ENCODE peak calls at places on chromosomes 11 and 22, in four cellular contexts. One of them, this sample, is unnamed.

GRCh38 chr22:19599626-19600243 is 75.5 kb upstream of the CLDN5 start:
- DNase-seq in mesendoderm: no peak
- DNase-seq in H9: no peak
- DNase-seq in neuronal stem cell: no peak
- DNase-seq in this sample: no peak

GRCh38 chr11:11435673-11436072 is 82.6 kb upstream of the CSNK2A3 start:
- DNase-seq in mesendoderm: no peak
- DNase-seq in H9: no peak
- DNase-seq in neuronal stem cell: peak; percentile 27
- DNase-seq in this sample: no peak

GRCh38 chr11:108525161-108525560 is 27.0 kb upstream of the POGLUT3 start:
- DNase-seq in mesendoderm: no peak
- DNase-seq in H9: no peak
- DNase-seq in neuronal stem cell: no peak
- DNase-seq in this sample: no peak

GRCh38 chr11:37371346-37371970 is 773.4 kb upstream of the RAG2 start:
- DNase-seq in mesendoderm: no peak
- DNase-seq in H9: no peak
- DNase-seq in neuronal stem cell: no peak
- DNase-seq in this sample: no peak

GRCh38 chr11:106495046-106495445 is 417.6 kb downstream of the AASDHPPT start:
- DNase-seq in mesendoderm: no peak
- DNase-seq in H9: no peak
- DNase-seq in neuronal stem cell: no peak
- DNase-seq in this sample: peak; percentile 39

GRCh38 chr11:132632641-132633124 is 899.6 kb downstream of the OPCML start:
- DNase-seq in mesendoderm: peak; percentile 49
- DNase-seq in H9: no peak
- DNase-seq in neuronal stem cell: no peak
- DNase-seq in this sample: peak; percentile 5

GRCh38 chr11:2588809-2589537 is 110.8 kb downstream of the KCNQ1OT1 start:
- DNase-seq in mesendoderm: no peak
- DNase-seq in H9: no peak
- DNase-seq in neuronal stem cell: no peak
- DNase-seq in this sample: no peak

GRCh38 chr11:86940122-86940777 is 14.9 kb downstream of the FZD4 start:
- DNase-seq in mesendoderm: peak; percentile 73
- DNase-seq in H9: no peak
- DNase-seq in neuronal stem cell: no peak
- DNase-seq in this sample: no peak

GRCh38 chr11:45982656-45983470 is 60.4 kb downstream of the LARGE2 start:
- DNase-seq in mesendoderm: peak; percentile 98
- DNase-seq in H9: peak; percentile 87
- DNase-seq in neuronal stem cell: peak; percentile 42
- DNase-seq in this sample: peak; percentile 42

GRCh38 chr11:131840542-131840941 is 470.1 kb downstream of the NTM start:
- DNase-seq in mesendoderm: no peak
- DNase-seq in H9: no peak
- DNase-seq in neuronal stem cell: no peak
- DNase-seq in this sample: no peak

GRCh38 chr11:113526521-113526920 is 51.3 kb upstream of the DRD2 start:
- DNase-seq in mesendoderm: no peak
- DNase-seq in H9: no peak
- DNase-seq in neuronal stem cell: no peak
- DNase-seq in this sample: no peak

GRCh38 chr22:28072066-28072465 is 153.0 kb upstream of the PITPNB start:
- DNase-seq in mesendoderm: no peak
- DNase-seq in H9: no peak
- DNase-seq in neuronal stem cell: no peak
- DNase-seq in this sample: no peak

GRCh38 chr22:28246392-28246791 is 327.3 kb upstream of the PITPNB start:
- DNase-seq in mesendoderm: peak; percentile 72
- DNase-seq in H9: no peak
- DNase-seq in neuronal stem cell: no peak
- DNase-seq in this sample: no peak

GRCh38 chr11:17923213-17923612 is 89.6 kb downstream of the SERGEF start:
- DNase-seq in mesendoderm: peak; percentile 40
- DNase-seq in H9: no peak
- DNase-seq in neuronal stem cell: no peak
- DNase-seq in this sample: no peak

GRCh38 chr11:20337526-20338154 is 25.9 kb upstream of the HTATIP2 start:
- DNase-seq in mesendoderm: peak; percentile 59
- DNase-seq in H9: peak; percentile 36
- DNase-seq in neuronal stem cell: peak; percentile 59
- DNase-seq in this sample: peak; percentile 48

GRCh38 chr11:128687321-128687720 is 6.6 kb upstream of the FLI1 start:
- DNase-seq in mesendoderm: peak; percentile 58
- DNase-seq in H9: peak; percentile 84
- DNase-seq in neuronal stem cell: no peak
- DNase-seq in this sample: peak; percentile 4

GRCh38 chr22:20211997-20212753 is 55.9 kb downstream of the RTN4R start:
- DNase-seq in mesendoderm: no peak
- DNase-seq in H9: no peak
- DNase-seq in neuronal stem cell: no peak
- DNase-seq in this sample: no peak

GRCh38 chr11:20616908-20617307 is 17.5 kb downstream of the SLC6A5 start:
- DNase-seq in mesendoderm: no peak
- DNase-seq in H9: no peak
- DNase-seq in neuronal stem cell: no peak
- DNase-seq in this sample: no peak

GRCh38 chr11:10784229-10785145 is 24.2 kb downstream of the EIF4G2 start:
- DNase-seq in mesendoderm: peak; percentile 85
- DNase-seq in H9: no peak
- DNase-seq in neuronal stem cell: peak; percentile 9
- DNase-seq in this sample: no peak

GRCh38 chr11:102345923-102346322 is 1.1 kb upstream of the BIRC2 start:
- DNase-seq in mesendoderm: peak; percentile 44
- DNase-seq in H9: no peak
- DNase-seq in neuronal stem cell: peak; percentile 1
- DNase-seq in this sample: peak; percentile 74

GRCh38 chr11:132590986-132591385 is 941.3 kb downstream of the OPCML start:
- DNase-seq in mesendoderm: no peak
- DNase-seq in H9: no peak
- DNase-seq in neuronal stem cell: no peak
- DNase-seq in this sample: no peak

GRCh38 chr11:64207247-64208085 is 945 bp downstream of the FERMT3 start:
- DNase-seq in mesendoderm: peak; percentile 77
- DNase-seq in H9: no peak
- DNase-seq in neuronal stem cell: no peak
- DNase-seq in this sample: no peak
- H3K9ac ChIP-seq in mesendoderm: no peak overlapping the region
- H3K9ac ChIP-seq in H9: no peak overlapping the region
- H3K9ac ChIP-seq in neuronal stem cell: no peak overlapping the region
- H3K9ac ChIP-seq in this sample: no peak overlapping the region

GRCh38 chr22:33065230-33065629 is 7.0 kb upstream of the SYN3 start:
- DNase-seq in mesendoderm: no peak
- DNase-seq in H9: no peak
- DNase-seq in neuronal stem cell: no peak
- DNase-seq in this sample: no peak

GRCh38 chr22:33062402-33062801 is 4.2 kb upstream of the SYN3 start:
- DNase-seq in mesendoderm: no peak
- DNase-seq in H9: no peak
- DNase-seq in neuronal stem cell: no peak
- DNase-seq in this sample: no peak

DNA sequence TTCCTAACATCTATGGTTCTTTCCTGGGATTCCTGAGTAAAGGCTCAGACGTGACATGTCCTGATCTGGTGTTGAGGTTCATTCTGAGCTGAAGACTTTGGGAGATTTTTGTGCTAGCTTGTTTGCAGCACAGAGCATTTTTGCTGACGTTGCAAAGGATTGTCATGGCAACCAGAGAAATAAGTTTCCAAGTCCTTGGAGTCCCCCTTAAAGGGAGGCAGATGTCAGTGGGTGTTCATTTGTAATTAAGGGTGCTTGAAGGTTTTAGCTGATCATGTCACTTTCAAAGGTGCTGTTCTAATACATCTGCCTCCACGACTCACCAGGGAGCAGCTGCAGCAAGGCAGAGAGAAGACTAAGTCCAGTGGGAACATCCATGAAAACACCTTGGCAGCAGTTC is 5.4 kb upstream of the SYN3 start:
- DNase-seq in mesendoderm: no peak
- DNase-seq in H9: no peak
- DNase-seq in neuronal stem cell: no peak
- DNase-seq in this sample: no peak
- H2AK5ac ChIP-seq in mesendoderm: no peak overlapping the region
- H2AK5ac ChIP-seq in H9: no peak overlapping the region
- H2AK5ac ChIP-seq in neuronal stem cell: no peak overlapping the region
- H2AK5ac ChIP-seq in this sample: no peak overlapping the region

GRCh38 chr11:65287601-65288000 is 25.8 kb downstream of the POLA2 start:
- DNase-seq in mesendoderm: no peak
- DNase-seq in H9: no peak
- DNase-seq in neuronal stem cell: no peak
- DNase-seq in this sample: no peak

GRCh38 chr11:65288706-65289536 is 25.7 kb upstream of the CDC42EP2 start:
- DNase-seq in mesendoderm: no peak
- DNase-seq in H9: no peak
- DNase-seq in neuronal stem cell: no peak
- DNase-seq in this sample: no peak

GRCh38 chr11:65291613-65292012 is 23.1 kb upstream of the CDC42EP2 start:
- DNase-seq in mesendoderm: peak; percentile 30
- DNase-seq in H9: no peak
- DNase-seq in neuronal stem cell: no peak
- DNase-seq in this sample: peak; percentile 52

GRCh38 chr11:65292866-65293265 is 21.8 kb upstream of the CDC42EP2 start:
- DNase-seq in mesendoderm: no peak
- DNase-seq in H9: no peak
- DNase-seq in neuronal stem cell: no peak
- DNase-seq in this sample: no peak

DNA sequence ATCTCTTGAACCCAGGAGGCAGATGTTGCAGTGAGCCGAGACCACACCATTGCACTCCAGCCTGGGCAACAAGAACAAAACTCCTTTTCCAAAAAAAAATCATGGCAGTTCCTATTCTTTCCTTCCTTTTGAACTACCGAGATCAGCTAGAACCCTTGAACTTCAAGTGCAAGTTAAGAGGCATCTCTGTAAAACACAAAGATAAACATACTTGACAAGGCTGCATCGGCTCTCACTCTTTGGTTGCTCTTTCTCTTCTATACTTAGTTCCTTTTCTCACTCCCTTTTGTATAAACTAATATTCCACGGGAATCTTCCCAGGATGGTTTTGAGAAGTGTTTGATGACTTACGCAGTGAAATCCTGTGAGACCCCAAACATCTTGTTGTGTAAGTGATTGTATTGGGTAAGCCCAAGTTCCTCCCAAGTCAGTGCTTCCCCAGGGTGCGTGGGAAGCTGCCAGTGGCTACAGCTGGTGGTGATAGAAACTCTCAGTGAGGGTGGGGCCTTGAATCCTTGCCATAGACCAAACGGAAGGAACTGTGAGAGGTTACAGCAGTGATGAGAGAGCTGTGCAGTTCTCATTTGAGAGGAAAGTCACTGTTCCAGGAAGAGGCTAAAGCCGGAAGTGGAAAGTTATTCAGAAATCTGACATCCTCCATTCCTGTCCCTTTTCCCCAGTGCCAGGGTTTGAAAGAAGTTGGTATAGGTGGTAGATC is 24.1 kb upstream of the CDC42EP2 start:
- DNase-seq in mesendoderm: no peak
- DNase-seq in H9: no peak
- DNase-seq in neuronal stem cell: no peak
- DNase-seq in this sample: peak; percentile 50
- H3K9ac ChIP-seq in mesendoderm: no peak overlapping the region
- H3K9ac ChIP-seq in H9: no peak overlapping the region
- H3K9ac ChIP-seq in neuronal stem cell: no peak overlapping the region
- H3K9ac ChIP-seq in this sample: no peak overlapping the region

GRCh38 chr22:50530280-50530856 is 556 bp upstream of the TYMP start:
- DNase-seq in mesendoderm: no peak
- DNase-seq in H9: peak; percentile 41
- DNase-seq in neuronal stem cell: no peak
- DNase-seq in this sample: peak; percentile 86
- H2AK5ac ChIP-seq in mesendoderm: no peak overlapping the region
- H2AK5ac ChIP-seq in H9: no peak overlapping the region
- H2AK5ac ChIP-seq in neuronal stem cell: peak overlapping the region; percentile 99
- H2AK5ac ChIP-seq in this sample: peak overlapping the region; percentile 80

GRCh38 chr22:24806663-24807001 is 621 bp downstream of the SGSM1 start:
- DNase-seq in mesendoderm: no peak
- DNase-seq in H9: no peak
- DNase-seq in neuronal stem cell: no peak
- DNase-seq in this sample: no peak

GRCh38 chr22:24812950-24813349 is 6.9 kb downstream of the SGSM1 start:
- DNase-seq in mesendoderm: no peak
- DNase-seq in H9: no peak
- DNase-seq in neuronal stem cell: no peak
- DNase-seq in this sample: no peak

GRCh38 chr22:24809331-24809730 is 3.3 kb downstream of the SGSM1 start:
- DNase-seq in mesendoderm: no peak
- DNase-seq in H9: no peak
- DNase-seq in neuronal stem cell: no peak
- DNase-seq in this sample: no peak

GRCh38 chr22:24807284-24807950 is 1.4 kb downstream of the SGSM1 start:
- DNase-seq in mesendoderm: peak; percentile 42
- DNase-seq in H9: no peak
- DNase-seq in neuronal stem cell: no peak
- DNase-seq in this sample: peak; percentile 17

DNA sequence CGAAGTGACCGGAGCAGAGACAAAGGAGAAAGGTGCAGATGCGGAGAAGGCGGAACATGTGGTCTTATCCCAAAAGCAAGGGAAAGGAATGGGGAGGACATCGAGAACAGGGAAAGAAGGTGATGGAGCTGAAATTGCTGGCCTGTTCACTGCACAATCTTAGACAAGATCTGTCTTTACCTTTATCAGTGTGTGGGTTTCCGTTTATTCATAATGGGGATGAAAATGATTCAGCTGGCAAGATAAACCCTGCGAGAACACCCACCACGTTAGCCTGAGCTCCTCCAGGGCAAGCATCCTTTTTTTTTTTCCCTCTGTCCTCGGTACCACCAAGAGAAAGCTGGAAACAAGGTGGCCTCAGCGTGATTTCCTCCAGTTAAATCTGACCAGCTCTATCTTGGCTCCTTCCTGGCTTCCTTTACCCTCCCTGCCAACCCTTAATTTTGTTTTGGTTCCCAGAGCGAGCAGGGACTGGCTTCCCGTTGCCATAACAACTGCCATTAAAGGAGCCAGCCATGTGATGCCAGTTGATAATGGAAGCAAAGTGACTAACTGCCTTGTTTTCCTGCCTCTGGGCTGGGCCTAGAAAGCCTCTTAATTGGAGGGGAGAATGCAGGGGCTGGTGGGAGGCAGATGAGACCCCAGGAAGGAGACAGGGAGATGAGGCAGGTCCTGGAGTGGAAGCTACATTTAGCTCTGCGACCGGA is 4.2 kb downstream of the SGSM1 start:
- DNase-seq in mesendoderm: peak; percentile 71
- DNase-seq in H9: no peak
- DNase-seq in neuronal stem cell: peak; percentile 66
- DNase-seq in this sample: no peak
- H3K9ac ChIP-seq in mesendoderm: no peak overlapping the region
- H3K9ac ChIP-seq in H9: no peak overlapping the region
- H3K9ac ChIP-seq in neuronal stem cell: no peak overlapping the region
- H3K9ac ChIP-seq in this sample: no peak overlapping the region

DNA sequence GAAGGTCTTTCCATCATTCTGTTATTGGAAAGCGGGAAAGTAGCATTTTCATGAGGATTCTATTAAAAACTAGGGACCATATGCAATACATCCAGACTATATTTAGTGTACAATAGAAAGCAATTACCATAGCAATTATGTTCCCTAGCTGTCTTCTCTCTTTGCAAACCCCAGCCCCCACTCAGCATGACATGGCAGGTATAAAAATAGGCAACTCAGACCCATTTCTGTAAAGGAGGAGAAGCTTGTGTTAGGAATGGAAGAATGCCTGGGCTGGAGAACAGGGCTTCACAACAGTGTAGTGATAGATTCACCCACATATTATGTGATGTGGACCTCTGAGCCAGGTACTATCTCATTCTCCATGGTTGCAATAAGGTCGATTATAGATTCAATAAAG is 12.4 kb downstream of the OR51B6 start:
- DNase-seq in mesendoderm: no peak
- DNase-seq in H9: no peak
- DNase-seq in neuronal stem cell: no peak
- DNase-seq in this sample: no peak
- H2AK5ac ChIP-seq in mesendoderm: no peak overlapping the region
- H2AK5ac ChIP-seq in H9: no peak overlapping the region
- H2AK5ac ChIP-seq in neuronal stem cell: no peak overlapping the region
- H2AK5ac ChIP-seq in this sample: no peak overlapping the region

This sample was measured in trophoblast cell.